ENCODE peak calls at places on chromosomes 2 and 18, in ten cellular contexts. One of them, this sample, is unnamed.

GRCh38 chr2:135965756-135966155 is 19.7 kb downstream of the DARS1 start:
- DNase-seq in psoas muscle: no peak
- DNase-seq in fibroblast of pulmonary artery: no peak
- DNase-seq in AG10803: no peak
- DNase-seq in cardiac fibroblast: no peak
- DNase-seq in astrocyte of the cerebellum: no peak
- DNase-seq in fibroblast of villous mesenchyme: no peak
- DNase-seq in foreskin fibroblast: no peak
- DNase-seq in endothelial cell of umbilical vein: no peak
- DNase-seq in tibial artery: no peak
- DNase-seq in this sample: no peak

GRCh38 chr18:49754866-49755265 is 58.5 kb downstream of the ACAA2 start:
- DNase-seq in astrocyte of the cerebellum: no peak
- DNase-seq in cardiac fibroblast: peak
- DNase-seq in fibroblast of villous mesenchyme: no peak
- DNase-seq in endothelial cell of umbilical vein: no peak
- DNase-seq in fibroblast of pulmonary artery: peak
- DNase-seq in foreskin fibroblast: no peak
- DNase-seq in tibial artery: no peak
- DNase-seq in psoas muscle: no peak
- DNase-seq in AG10803: no peak
- DNase-seq in this sample: no peak

GRCh38 chr2:18701981-18702380 is 112.6 kb upstream of the NT5C1B start:
- DNase-seq in astrocyte of the cerebellum: no peak
- DNase-seq in cardiac fibroblast: peak
- DNase-seq in AG10803: peak
- DNase-seq in psoas muscle: no peak
- DNase-seq in foreskin fibroblast: peak
- DNase-seq in endothelial cell of umbilical vein: no peak
- DNase-seq in fibroblast of pulmonary artery: peak
- DNase-seq in tibial artery: no peak
- DNase-seq in fibroblast of villous mesenchyme: no peak
- DNase-seq in this sample: no peak

GRCh38 chr2:85854897-85855296 is 33.9 kb downstream of the ST3GAL5 start:
- DNase-seq in fibroblast of pulmonary artery: no peak
- DNase-seq in endothelial cell of umbilical vein: no peak
- DNase-seq in AG10803: no peak
- DNase-seq in astrocyte of the cerebellum: no peak
- DNase-seq in foreskin fibroblast: no peak
- DNase-seq in tibial artery: no peak
- DNase-seq in psoas muscle: no peak
- DNase-seq in cardiac fibroblast: no peak
- DNase-seq in fibroblast of villous mesenchyme: no peak
- DNase-seq in this sample: no peak

GRCh38 chr2:25079050-25079635 is 37.3 kb downstream of the EFR3B start:
- DNase-seq in fibroblast of pulmonary artery: no peak
- DNase-seq in foreskin fibroblast: no peak
- DNase-seq in cardiac fibroblast: no peak
- DNase-seq in psoas muscle: no peak
- DNase-seq in astrocyte of the cerebellum: no peak
- DNase-seq in tibial artery: no peak
- DNase-seq in endothelial cell of umbilical vein: no peak
- DNase-seq in AG10803: no peak
- DNase-seq in fibroblast of villous mesenchyme: no peak
- DNase-seq in this sample: no peak

GRCh38 chr18:37577051-37577611 is 11.5 kb upstream of the CELF4 start:
- DNase-seq in cardiac fibroblast: no peak
- DNase-seq in fibroblast of villous mesenchyme: no peak
- DNase-seq in fibroblast of pulmonary artery: peak
- DNase-seq in endothelial cell of umbilical vein: no peak
- DNase-seq in tibial artery: no peak
- DNase-seq in astrocyte of the cerebellum: no peak
- DNase-seq in AG10803: no peak
- DNase-seq in psoas muscle: no peak
- DNase-seq in foreskin fibroblast: no peak
- DNase-seq in this sample: no peak

GRCh38 chr2:238160206-238161129 is 1.7 kb downstream of the ERFE start:
- DNase-seq in psoas muscle: peak
- DNase-seq in foreskin fibroblast: no peak
- DNase-seq in astrocyte of the cerebellum: no peak
- DNase-seq in fibroblast of villous mesenchyme: peak
- DNase-seq in fibroblast of pulmonary artery: peak
- DNase-seq in cardiac fibroblast: peak
- DNase-seq in AG10803: no peak
- DNase-seq in endothelial cell of umbilical vein: no peak
- DNase-seq in tibial artery: peak
- DNase-seq in this sample: no peak

GRCh38 chr2:111659361-111660281 is 224.4 kb downstream of the ANAPC1 start:
- DNase-seq in AG10803: peak
- DNase-seq in cardiac fibroblast: peak
- DNase-seq in tibial artery: peak
- DNase-seq in psoas muscle: peak
- DNase-seq in fibroblast of villous mesenchyme: peak
- DNase-seq in endothelial cell of umbilical vein: peak
- DNase-seq in foreskin fibroblast: peak
- DNase-seq in fibroblast of pulmonary artery: peak
- DNase-seq in astrocyte of the cerebellum: peak
- DNase-seq in this sample: peak

GRCh38 chr2:38723173-38723572 is 28.0 kb downstream of the SRSF7 start:
- DNase-seq in psoas muscle: peak
- DNase-seq in fibroblast of pulmonary artery: no peak
- DNase-seq in fibroblast of villous mesenchyme: no peak
- DNase-seq in AG10803: no peak
- DNase-seq in foreskin fibroblast: no peak
- DNase-seq in astrocyte of the cerebellum: no peak
- DNase-seq in cardiac fibroblast: no peak
- DNase-seq in endothelial cell of umbilical vein: no peak
- DNase-seq in tibial artery: peak
- DNase-seq in this sample: no peak

GRCh38 chr18:49585781-49586663 is 24.2 kb downstream of the LIPG start:
- DNase-seq in psoas muscle: no peak
- DNase-seq in foreskin fibroblast: no peak
- DNase-seq in cardiac fibroblast: no peak
- DNase-seq in astrocyte of the cerebellum: no peak
- DNase-seq in fibroblast of villous mesenchyme: no peak
- DNase-seq in tibial artery: no peak
- DNase-seq in endothelial cell of umbilical vein: no peak
- DNase-seq in AG10803: no peak
- DNase-seq in fibroblast of pulmonary artery: no peak
- DNase-seq in this sample: no peak

GRCh38 chr2:227788556-227788955 is 25.1 kb upstream of the CCL20 start:
- DNase-seq in fibroblast of villous mesenchyme: no peak
- DNase-seq in fibroblast of pulmonary artery: peak
- DNase-seq in astrocyte of the cerebellum: no peak
- DNase-seq in AG10803: no peak
- DNase-seq in cardiac fibroblast: peak
- DNase-seq in tibial artery: no peak
- DNase-seq in endothelial cell of umbilical vein: peak
- DNase-seq in foreskin fibroblast: no peak
- DNase-seq in psoas muscle: no peak
- DNase-seq in this sample: no peak

GRCh38 chr18:34028341-34028740 is 196.4 kb downstream of the NOL4 start:
- DNase-seq in fibroblast of villous mesenchyme: no peak
- DNase-seq in foreskin fibroblast: no peak
- DNase-seq in endothelial cell of umbilical vein: no peak
- DNase-seq in tibial artery: no peak
- DNase-seq in astrocyte of the cerebellum: peak
- DNase-seq in fibroblast of pulmonary artery: no peak
- DNase-seq in AG10803: no peak
- DNase-seq in cardiac fibroblast: no peak
- DNase-seq in psoas muscle: no peak
- DNase-seq in this sample: no peak

GRCh38 chr2:208466920-208467298 is 60.3 kb downstream of the PTH2R start:
- DNase-seq in fibroblast of pulmonary artery: peak
- DNase-seq in endothelial cell of umbilical vein: no peak
- DNase-seq in cardiac fibroblast: peak
- DNase-seq in tibial artery: no peak
- DNase-seq in astrocyte of the cerebellum: no peak
- DNase-seq in psoas muscle: no peak
- DNase-seq in AG10803: no peak
- DNase-seq in fibroblast of villous mesenchyme: no peak
- DNase-seq in foreskin fibroblast: no peak
- DNase-seq in this sample: no peak

DNA sequence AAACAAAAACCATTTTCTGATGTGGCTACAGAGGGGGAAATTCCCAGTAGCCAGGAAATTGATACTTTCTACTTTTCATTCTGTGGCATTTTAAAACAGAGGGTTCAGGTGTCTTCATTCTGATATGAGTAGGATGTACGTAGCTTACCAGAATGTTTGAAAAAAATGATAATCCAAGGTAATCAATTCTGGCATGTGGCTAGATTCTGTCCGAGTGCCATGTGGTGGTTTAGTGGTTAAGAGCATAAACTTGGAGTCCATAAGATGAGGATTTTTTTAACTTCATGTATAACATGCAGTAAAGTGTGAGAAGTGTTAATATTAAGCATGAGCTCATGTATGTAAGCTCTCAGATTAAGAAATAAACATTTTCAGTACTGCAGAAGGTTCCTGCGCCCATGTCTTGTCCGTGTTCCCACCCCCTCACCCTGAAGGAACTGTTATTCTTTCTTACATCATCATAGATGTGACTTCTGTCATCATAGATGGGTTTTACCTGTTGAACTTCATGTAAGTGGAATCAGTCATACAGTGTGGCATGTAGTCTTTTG is 4.5 kb downstream of the B3GNT2 start:
- DNase-seq in astrocyte of the cerebellum: no peak
- DNase-seq in fibroblast of pulmonary artery: no peak
- DNase-seq in cardiac fibroblast: no peak
- DNase-seq in tibial artery: no peak
- DNase-seq in AG10803: no peak
- DNase-seq in fibroblast of villous mesenchyme: no peak
- DNase-seq in endothelial cell of umbilical vein: no peak
- DNase-seq in psoas muscle: no peak
- DNase-seq in foreskin fibroblast: no peak
- DNase-seq in this sample: no peak
- H3K4me3 ChIP-seq in astrocyte of the cerebellum: no peak
- H3K4me3 ChIP-seq in fibroblast of pulmonary artery: no peak
- H3K4me3 ChIP-seq in cardiac fibroblast: no peak
- H3K4me3 ChIP-seq in tibial artery: no peak
- H3K4me3 ChIP-seq in AG10803: no peak
- H3K4me3 ChIP-seq in fibroblast of villous mesenchyme: no peak
- H3K4me3 ChIP-seq in endothelial cell of umbilical vein: no peak
- H3K4me3 ChIP-seq in psoas muscle: no peak
- H3K4me3 ChIP-seq in foreskin fibroblast: no peak
- H3K4me3 ChIP-seq in this sample: no peak

GRCh38 chr2:219018726-219019125 is 22.6 kb downstream of the CFAP65 start:
- DNase-seq in foreskin fibroblast: no peak
- DNase-seq in fibroblast of pulmonary artery: no peak
- DNase-seq in AG10803: no peak
- DNase-seq in fibroblast of villous mesenchyme: no peak
- DNase-seq in tibial artery: no peak
- DNase-seq in endothelial cell of umbilical vein: no peak
- DNase-seq in astrocyte of the cerebellum: no peak
- DNase-seq in psoas muscle: no peak
- DNase-seq in cardiac fibroblast: no peak
- DNase-seq in this sample: no peak
- TF ChIP-seq CTCF in foreskin fibroblast: no peak
- TF ChIP-seq CTCF in fibroblast of pulmonary artery: no peak
- TF ChIP-seq CTCF in AG10803: no peak
- TF ChIP-seq CTCF in fibroblast of villous mesenchyme: no peak
- TF ChIP-seq CTCF in tibial artery: no peak
- TF ChIP-seq CTCF in endothelial cell of umbilical vein: no peak
- TF ChIP-seq CTCF in astrocyte of the cerebellum: no peak
- TF ChIP-seq CTCF in psoas muscle: no peak
- TF ChIP-seq CTCF in cardiac fibroblast: no peak
- TF ChIP-seq CTCF in this sample: no peak

DNA sequence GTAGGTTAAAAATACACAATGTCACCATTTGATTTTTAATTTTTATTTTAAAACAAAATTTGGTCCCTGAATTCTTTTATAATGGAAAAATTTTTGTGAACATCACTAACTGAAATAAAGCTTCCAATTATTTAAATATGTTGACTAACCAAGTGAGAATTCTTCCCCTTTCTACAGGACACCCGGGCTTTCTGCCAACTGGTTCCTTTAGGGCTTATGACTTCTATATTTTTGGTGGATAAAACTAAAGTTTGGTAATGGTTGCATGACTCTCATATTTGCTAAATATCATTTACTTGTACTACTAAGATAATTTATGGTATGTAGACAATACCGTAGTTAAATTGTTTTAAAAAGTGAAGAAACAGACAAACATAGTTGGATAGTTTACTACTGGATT is 291.0 kb upstream of the DOK6 start:
- DNase-seq in AG10803: peak
- DNase-seq in fibroblast of pulmonary artery: peak
- DNase-seq in foreskin fibroblast: no peak
- DNase-seq in psoas muscle: no peak
- DNase-seq in fibroblast of villous mesenchyme: peak
- DNase-seq in cardiac fibroblast: peak
- DNase-seq in endothelial cell of umbilical vein: no peak
- DNase-seq in astrocyte of the cerebellum: peak
- DNase-seq in tibial artery: no peak
- DNase-seq in this sample: no peak
- H3K4me3 ChIP-seq in AG10803: no peak
- H3K4me3 ChIP-seq in fibroblast of pulmonary artery: no peak
- H3K4me3 ChIP-seq in foreskin fibroblast: no peak
- H3K4me3 ChIP-seq in psoas muscle: no peak
- H3K4me3 ChIP-seq in fibroblast of villous mesenchyme: no peak
- H3K4me3 ChIP-seq in cardiac fibroblast: no peak
- H3K4me3 ChIP-seq in endothelial cell of umbilical vein: no peak
- H3K4me3 ChIP-seq in astrocyte of the cerebellum: no peak
- H3K4me3 ChIP-seq in tibial artery: no peak
- H3K4me3 ChIP-seq in this sample: no peak

GRCh38 chr2:90209009-90209408 is 1517.5 kb downstream of the RPIA start:
- DNase-seq in psoas muscle: no peak
- DNase-seq in cardiac fibroblast: no peak
- DNase-seq in foreskin fibroblast: no peak
- DNase-seq in AG10803: no peak
- DNase-seq in tibial artery: no peak
- DNase-seq in endothelial cell of umbilical vein: no peak
- DNase-seq in astrocyte of the cerebellum: no peak
- DNase-seq in fibroblast of pulmonary artery: no peak
- DNase-seq in fibroblast of villous mesenchyme: no peak
- DNase-seq in this sample: no peak

GRCh38 chr2:90209806-90210205 is 1518.3 kb downstream of the RPIA start:
- DNase-seq in astrocyte of the cerebellum: no peak
- DNase-seq in foreskin fibroblast: no peak
- DNase-seq in fibroblast of villous mesenchyme: no peak
- DNase-seq in tibial artery: no peak
- DNase-seq in endothelial cell of umbilical vein: no peak
- DNase-seq in cardiac fibroblast: no peak
- DNase-seq in AG10803: no peak
- DNase-seq in psoas muscle: no peak
- DNase-seq in fibroblast of pulmonary artery: no peak
- DNase-seq in this sample: no peak

DNA sequence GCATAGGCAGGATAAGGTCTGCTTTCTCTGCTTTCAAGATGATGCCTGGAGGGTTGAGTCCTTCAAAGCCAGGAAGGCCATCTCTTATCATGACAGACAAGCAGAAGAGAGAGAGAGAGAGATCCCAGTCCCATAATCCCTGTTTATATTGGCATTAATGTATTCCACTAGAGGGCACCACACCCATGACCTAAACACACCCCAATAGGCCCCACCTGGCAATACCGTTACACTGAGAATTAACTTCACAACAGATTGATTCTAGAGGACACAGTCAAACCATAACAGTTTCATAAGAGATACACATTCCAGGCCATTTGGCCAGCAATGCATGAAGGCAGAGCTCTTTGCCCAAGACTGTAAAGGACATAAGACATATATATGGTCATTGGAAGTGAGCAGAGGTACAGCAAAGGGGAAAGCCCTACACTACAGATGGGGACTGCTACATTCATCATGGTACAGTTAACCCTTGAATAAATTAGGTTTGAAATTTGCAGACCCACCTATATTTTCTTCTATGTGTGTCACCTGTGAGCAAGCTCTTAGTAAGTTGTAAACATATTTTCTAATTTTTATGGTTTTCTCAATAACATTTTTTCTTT is 1516.1 kb downstream of the RPIA start:
- DNase-seq in fibroblast of villous mesenchyme: peak
- DNase-seq in foreskin fibroblast: no peak
- DNase-seq in psoas muscle: no peak
- DNase-seq in cardiac fibroblast: peak
- DNase-seq in tibial artery: no peak
- DNase-seq in astrocyte of the cerebellum: no peak
- DNase-seq in fibroblast of pulmonary artery: no peak
- DNase-seq in AG10803: peak
- DNase-seq in endothelial cell of umbilical vein: no peak
- DNase-seq in this sample: no peak
- TF ChIP-seq CTCF in fibroblast of villous mesenchyme: no peak
- TF ChIP-seq CTCF in foreskin fibroblast: no peak
- TF ChIP-seq CTCF in psoas muscle: peak
- TF ChIP-seq CTCF in cardiac fibroblast: no peak
- TF ChIP-seq CTCF in tibial artery: no peak
- TF ChIP-seq CTCF in astrocyte of the cerebellum: no peak
- TF ChIP-seq CTCF in fibroblast of pulmonary artery: no peak
- TF ChIP-seq CTCF in AG10803: peak
- TF ChIP-seq CTCF in endothelial cell of umbilical vein: no peak
- TF ChIP-seq CTCF in this sample: peak